ENCODE peak calls at places on chromosomes 16 and 17, in seven cellular contexts. One of them, this sample, is unnamed.

GRCh38 chr16:80739523-80739922 is 64.9 kb downstream of the CDYL2 start:
- DNase-seq in SK-N-SH: no peak
- DNase-seq in cardiac fibroblast: no peak
- DNase-seq in cardiac muscle cell: no peak
- DNase-seq in fibroblast of lung: no peak
- DNase-seq in heart left ventricle: no peak
- DNase-seq in WERI-Rb-1: no peak
- DNase-seq in this sample: no peak

GRCh38 chr17:69725125-69725524 is 310.6 kb downstream of the MAP2K6 start:
- DNase-seq in SK-N-SH: no peak
- DNase-seq in cardiac fibroblast: no peak
- DNase-seq in cardiac muscle cell: no peak
- DNase-seq in fibroblast of lung: no peak
- DNase-seq in heart left ventricle: no peak
- DNase-seq in WERI-Rb-1: no peak
- DNase-seq in this sample: no peak

GRCh38 chr17:37082461-37082860 is 133.7 kb downstream of the AATF start:
- DNase-seq in SK-N-SH: no peak
- DNase-seq in cardiac fibroblast: no peak
- DNase-seq in cardiac muscle cell: no peak
- DNase-seq in fibroblast of lung: no peak
- DNase-seq in heart left ventricle: no peak
- DNase-seq in WERI-Rb-1: no peak
- DNase-seq in this sample: no peak

GRCh38 chr17:81601525-81602120 is 35.3 kb downstream of the NPLOC4 start:
- DNase-seq in SK-N-SH: peak; percentile 87
- DNase-seq in cardiac fibroblast: peak; percentile 85
- DNase-seq in cardiac muscle cell: peak; percentile 71
- DNase-seq in fibroblast of lung: peak; percentile 82
- DNase-seq in heart left ventricle: no peak
- DNase-seq in WERI-Rb-1: peak; percentile 50
- DNase-seq in this sample: peak; percentile 77

GRCh38 chr16:29892458-29892813 is 6.9 kb downstream of the SEZ6L2 start:
- DNase-seq in SK-N-SH: no peak
- DNase-seq in cardiac fibroblast: no peak
- DNase-seq in cardiac muscle cell: no peak
- DNase-seq in fibroblast of lung: no peak
- DNase-seq in heart left ventricle: no peak
- DNase-seq in WERI-Rb-1: no peak
- DNase-seq in this sample: no peak

GRCh38 chr17:57749701-57750100 is 4.6 kb upstream of the CCDC182 start:
- DNase-seq in SK-N-SH: no peak
- DNase-seq in cardiac fibroblast: no peak
- DNase-seq in cardiac muscle cell: no peak
- DNase-seq in fibroblast of lung: no peak
- DNase-seq in heart left ventricle: no peak
- DNase-seq in WERI-Rb-1: no peak
- DNase-seq in this sample: no peak

GRCh38 chr17:31339906-31340661 is 18.7 kb upstream of the EVI2A start:
- DNase-seq in SK-N-SH: no peak
- DNase-seq in cardiac fibroblast: peak; percentile 73
- DNase-seq in cardiac muscle cell: no peak
- DNase-seq in fibroblast of lung: peak; percentile 79
- DNase-seq in heart left ventricle: no peak
- DNase-seq in WERI-Rb-1: no peak
- DNase-seq in this sample: peak; percentile 80

GRCh38 chr16:88077328-88078108 is 126.3 kb downstream of the BANP start:
- DNase-seq in SK-N-SH: peak; percentile 75
- DNase-seq in cardiac fibroblast: no peak
- DNase-seq in cardiac muscle cell: peak; percentile 42
- DNase-seq in fibroblast of lung: no peak
- DNase-seq in heart left ventricle: peak; percentile 58
- DNase-seq in WERI-Rb-1: no peak
- DNase-seq in this sample: no peak

GRCh38 chr16:75260856-75261589 is 9.6 kb upstream of the BCAR1 start:
- DNase-seq in SK-N-SH: peak; percentile 10
- DNase-seq in cardiac fibroblast: no peak
- DNase-seq in cardiac muscle cell: no peak
- DNase-seq in fibroblast of lung: no peak
- DNase-seq in heart left ventricle: no peak
- DNase-seq in WERI-Rb-1: peak; percentile 62
- DNase-seq in this sample: no peak

GRCh38 chr16:8253718-8254117 is 336.6 kb downstream of the TMEM114 start:
- DNase-seq in SK-N-SH: no peak
- DNase-seq in cardiac fibroblast: no peak
- DNase-seq in cardiac muscle cell: no peak
- DNase-seq in fibroblast of lung: no peak
- DNase-seq in heart left ventricle: no peak
- DNase-seq in WERI-Rb-1: no peak
- DNase-seq in this sample: no peak

GRCh38 chr17:77846531-77847085 is 111.9 kb upstream of the TNRC6C start:
- DNase-seq in SK-N-SH: no peak
- DNase-seq in cardiac fibroblast: no peak
- DNase-seq in cardiac muscle cell: no peak
- DNase-seq in fibroblast of lung: no peak
- DNase-seq in heart left ventricle: no peak
- DNase-seq in WERI-Rb-1: no peak
- DNase-seq in this sample: no peak

GRCh38 chr16:19898924-19899604 is 14.4 kb upstream of the GPRC5B start:
- DNase-seq in SK-N-SH: peak; percentile 64
- DNase-seq in cardiac fibroblast: peak; percentile 72
- DNase-seq in cardiac muscle cell: peak; percentile 72
- DNase-seq in fibroblast of lung: peak; percentile 54
- DNase-seq in heart left ventricle: no peak
- DNase-seq in WERI-Rb-1: peak; percentile 63
- DNase-seq in this sample: peak; percentile 63

GRCh38 chr17:18225121-18225561 is 294 bp upstream of the LLGL1 start:
- DNase-seq in SK-N-SH: peak; percentile 100
- DNase-seq in cardiac fibroblast: peak; percentile 95
- DNase-seq in cardiac muscle cell: peak; percentile 99
- DNase-seq in fibroblast of lung: peak; percentile 93
- DNase-seq in heart left ventricle: peak; percentile 99
- DNase-seq in WERI-Rb-1: peak; percentile 97
- DNase-seq in this sample: peak; percentile 92

GRCh38 chr17:8963665-8964258 is 1.7 kb downstream of the PIK3R5 start:
- DNase-seq in SK-N-SH: no peak
- DNase-seq in cardiac fibroblast: no peak
- DNase-seq in cardiac muscle cell: no peak
- DNase-seq in fibroblast of lung: no peak
- DNase-seq in heart left ventricle: no peak
- DNase-seq in WERI-Rb-1: peak; percentile 19
- DNase-seq in this sample: no peak

GRCh38 chr16:89104930-89105571 is 11.4 kb downstream of the ACSF3 start:
- DNase-seq in SK-N-SH: no peak
- DNase-seq in cardiac fibroblast: no peak
- DNase-seq in cardiac muscle cell: no peak
- DNase-seq in fibroblast of lung: no peak
- DNase-seq in heart left ventricle: no peak
- DNase-seq in WERI-Rb-1: no peak
- DNase-seq in this sample: peak; percentile 33

GRCh38 chr17:69733171-69734014 is 318.9 kb downstream of the MAP2K6 start:
- DNase-seq in SK-N-SH: no peak
- DNase-seq in cardiac fibroblast: peak; percentile 79
- DNase-seq in cardiac muscle cell: no peak
- DNase-seq in fibroblast of lung: peak; percentile 65
- DNase-seq in heart left ventricle: peak; percentile 62
- DNase-seq in WERI-Rb-1: peak; percentile 35
- DNase-seq in this sample: peak; percentile 81

GRCh38 chr17:29390856-29391631 is 881 bp downstream of the TAOK1 start:
- DNase-seq in SK-N-SH: peak; percentile 52
- DNase-seq in cardiac fibroblast: peak; percentile 40
- DNase-seq in cardiac muscle cell: peak; percentile 47
- DNase-seq in fibroblast of lung: peak; percentile 54
- DNase-seq in heart left ventricle: no peak
- DNase-seq in WERI-Rb-1: peak; percentile 29
- DNase-seq in this sample: peak; percentile 30

GRCh38 chr16:54940279-54940604 is 9.6 kb downstream of the IRX5 start:
- DNase-seq in SK-N-SH: no peak
- DNase-seq in cardiac fibroblast: no peak
- DNase-seq in cardiac muscle cell: no peak
- DNase-seq in fibroblast of lung: no peak
- DNase-seq in heart left ventricle: no peak
- DNase-seq in WERI-Rb-1: no peak
- DNase-seq in this sample: no peak

GRCh38 chr16:54936979-54937672 is 6.5 kb downstream of the IRX5 start:
- DNase-seq in SK-N-SH: no peak
- DNase-seq in cardiac fibroblast: peak; percentile 62
- DNase-seq in cardiac muscle cell: peak; percentile 84
- DNase-seq in fibroblast of lung: no peak
- DNase-seq in heart left ventricle: peak; percentile 62
- DNase-seq in WERI-Rb-1: peak; percentile 64
- DNase-seq in this sample: peak; percentile 65

GRCh38 chr16:54937673-54938350 is 7.1 kb downstream of the IRX5 start:
- DNase-seq in SK-N-SH: no peak
- DNase-seq in cardiac fibroblast: no peak
- DNase-seq in cardiac muscle cell: no peak
- DNase-seq in fibroblast of lung: no peak
- DNase-seq in heart left ventricle: peak; percentile 34
- DNase-seq in WERI-Rb-1: peak; percentile 20
- DNase-seq in this sample: no peak

GRCh38 chr16:54939537-54940278 is 9.0 kb downstream of the IRX5 start:
- DNase-seq in SK-N-SH: no peak
- DNase-seq in cardiac fibroblast: no peak
- DNase-seq in cardiac muscle cell: no peak
- DNase-seq in fibroblast of lung: no peak
- DNase-seq in heart left ventricle: no peak
- DNase-seq in WERI-Rb-1: no peak
- DNase-seq in this sample: no peak

GRCh38 chr16:54938351-54939346 is 8.0 kb downstream of the IRX5 start:
- DNase-seq in SK-N-SH: no peak
- DNase-seq in cardiac fibroblast: no peak
- DNase-seq in cardiac muscle cell: no peak
- DNase-seq in fibroblast of lung: no peak
- DNase-seq in heart left ventricle: peak; percentile 34
- DNase-seq in WERI-Rb-1: peak; percentile 40
- DNase-seq in this sample: no peak
- H3K4me3 ChIP-seq in SK-N-SH: no peak overlapping the region
- H3K4me3 ChIP-seq in cardiac fibroblast: no peak overlapping the region
- H3K4me3 ChIP-seq in cardiac muscle cell: no peak overlapping the region
- H3K4me3 ChIP-seq in fibroblast of lung: no peak overlapping the region
- H3K4me3 ChIP-seq in heart left ventricle: peak overlapping the region; percentile 24
- H3K4me3 ChIP-seq in WERI-Rb-1: peak overlapping the region; percentile 58
- H3K4me3 ChIP-seq in this sample: no peak overlapping the region

DNA sequence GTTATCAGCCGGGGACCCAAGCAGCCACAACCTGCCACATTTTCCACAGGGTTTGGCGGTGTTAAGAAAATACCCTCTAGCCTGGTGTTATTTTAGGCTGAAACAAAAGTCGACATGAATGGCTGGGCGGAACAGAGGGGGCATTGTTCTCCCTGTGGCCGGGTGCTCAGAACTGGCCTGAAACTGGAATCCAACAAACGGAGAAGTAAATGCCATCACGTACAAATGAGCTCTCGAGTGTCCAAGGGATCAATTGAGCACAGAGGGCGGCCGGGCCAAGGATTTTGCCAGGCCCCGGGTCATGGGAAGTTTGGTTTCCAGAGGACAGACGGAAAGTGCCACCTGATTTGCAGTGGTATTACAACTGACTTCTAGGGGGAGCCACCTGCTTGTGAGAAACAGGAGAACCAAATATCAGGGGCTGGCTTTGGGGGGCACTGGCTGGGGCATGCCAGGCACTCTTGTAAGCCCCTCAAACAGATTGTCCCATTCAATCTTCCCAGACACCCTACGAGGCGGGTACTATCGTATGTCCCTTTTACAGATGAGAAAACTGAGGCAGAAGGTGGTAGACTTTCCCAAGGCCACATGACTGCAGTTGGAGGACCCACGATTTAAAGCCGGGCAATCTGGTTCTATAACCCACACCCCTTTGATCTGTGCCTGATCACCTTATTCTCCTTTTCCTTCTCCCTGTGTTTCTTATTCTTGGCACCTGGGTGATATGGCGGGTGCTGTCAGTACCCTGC is 146.1 kb upstream of the IRX3 start:
- DNase-seq in SK-N-SH: no peak
- DNase-seq in cardiac fibroblast: no peak
- DNase-seq in cardiac muscle cell: no peak
- DNase-seq in fibroblast of lung: no peak
- DNase-seq in heart left ventricle: no peak
- DNase-seq in WERI-Rb-1: no peak
- DNase-seq in this sample: no peak
- TF ChIP-seq CTCF in SK-N-SH: no peak
- TF ChIP-seq CTCF in cardiac fibroblast: no peak
- TF ChIP-seq CTCF in cardiac muscle cell: no peak
- TF ChIP-seq CTCF in fibroblast of lung: no peak
- TF ChIP-seq CTCF in heart left ventricle: no peak
- TF ChIP-seq CTCF in WERI-Rb-1: no peak
- TF ChIP-seq CTCF in this sample: no peak

DNA sequence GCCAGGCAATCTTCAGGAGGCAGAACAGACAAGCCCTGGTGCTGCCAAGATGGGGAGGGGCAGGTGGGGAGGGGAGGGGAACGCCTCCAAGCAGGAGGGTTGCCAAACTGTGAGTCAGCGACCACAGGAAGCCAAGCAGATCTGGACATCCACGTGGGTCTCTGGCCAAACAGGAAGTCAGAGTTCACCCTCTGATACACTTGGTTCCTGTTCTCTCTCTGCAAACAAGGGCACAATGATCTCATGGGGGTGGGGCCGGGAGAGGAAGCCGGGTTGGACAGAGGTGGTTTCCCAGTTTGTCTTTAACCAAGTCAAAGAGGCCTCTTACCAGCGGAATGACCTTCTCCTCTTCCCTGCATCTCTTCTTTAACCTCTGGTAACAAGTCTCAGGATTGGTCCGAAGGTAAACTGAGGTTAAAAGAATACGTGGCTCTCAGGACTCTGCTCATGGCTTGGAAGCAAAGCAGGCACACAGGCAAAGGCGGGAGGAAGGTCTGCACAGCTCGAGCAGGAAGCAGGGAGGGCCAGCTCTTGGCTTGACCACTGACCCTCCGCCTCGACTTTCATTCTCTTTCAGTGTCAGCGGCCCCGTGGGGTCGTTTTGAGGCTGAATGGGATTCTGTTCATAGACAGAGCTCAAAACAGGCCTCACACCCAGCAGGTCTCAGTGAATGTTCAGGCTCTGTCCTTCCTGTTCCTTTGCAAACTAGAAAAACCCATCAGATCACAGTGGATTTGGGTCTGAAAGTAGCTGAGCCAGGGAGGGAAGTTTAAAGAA is 32.9 kb downstream of the TK2 start:
- DNase-seq in SK-N-SH: peak; percentile 66
- DNase-seq in cardiac fibroblast: peak; percentile 99
- DNase-seq in cardiac muscle cell: no peak
- DNase-seq in fibroblast of lung: peak; percentile 99
- DNase-seq in heart left ventricle: peak; percentile 98
- DNase-seq in WERI-Rb-1: no peak
- DNase-seq in this sample: peak; percentile 99
- H3K4me3 ChIP-seq in SK-N-SH: no peak overlapping the region
- H3K4me3 ChIP-seq in cardiac fibroblast: peak overlapping the region; percentile 24
- H3K4me3 ChIP-seq in cardiac muscle cell: no peak overlapping the region
- H3K4me3 ChIP-seq in fibroblast of lung: no peak overlapping the region
- H3K4me3 ChIP-seq in heart left ventricle: no peak overlapping the region
- H3K4me3 ChIP-seq in WERI-Rb-1: no peak overlapping the region
- H3K4me3 ChIP-seq in this sample: peak overlapping the region; percentile 16

DNA sequence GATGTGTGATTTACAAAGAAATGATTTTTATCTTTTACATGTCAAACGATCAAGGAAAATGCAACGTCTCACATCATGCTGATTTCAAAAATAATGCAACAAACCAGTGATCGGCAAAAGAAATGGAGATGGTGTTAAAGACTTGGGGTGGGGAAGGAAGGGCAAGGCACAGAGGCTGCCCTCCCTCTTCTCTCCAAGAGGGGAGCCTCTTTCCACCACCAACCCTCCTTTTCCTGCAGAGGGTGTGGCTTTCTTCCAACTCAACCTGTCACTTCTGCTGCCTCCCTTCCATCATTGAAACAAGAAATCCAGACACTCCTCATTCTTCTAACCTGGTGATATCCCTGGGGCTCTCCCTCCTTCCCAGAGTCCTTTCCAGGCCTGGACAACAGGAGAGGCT is 320.8 kb downstream of the SLC39A11 start:
- DNase-seq in SK-N-SH: no peak
- DNase-seq in cardiac fibroblast: no peak
- DNase-seq in cardiac muscle cell: no peak
- DNase-seq in fibroblast of lung: no peak
- DNase-seq in heart left ventricle: no peak
- DNase-seq in WERI-Rb-1: no peak
- DNase-seq in this sample: no peak
- TF ChIP-seq CTCF in SK-N-SH: no peak
- TF ChIP-seq CTCF in cardiac fibroblast: no peak
- TF ChIP-seq CTCF in cardiac muscle cell: no peak
- TF ChIP-seq CTCF in fibroblast of lung: no peak
- TF ChIP-seq CTCF in heart left ventricle: no peak
- TF ChIP-seq CTCF in WERI-Rb-1: no peak
- TF ChIP-seq CTCF in this sample: no peak

This sample was measured in fibroblast of mammary gland.